ENCODE peak calls at places on chromosomes 4 and X, in ten cellular contexts. K is endothelial cell of umbilical vein; P is K562; D is posterior vena cava; G is endothelial cell; L is activated CD8-positive, alpha-beta memory T cell treated with anti-CD3 and anti-CD28 coated beads for 48 hours; T is epithelial cell of esophagus; A is HT-29; Q is NCI-H1105 treated with DMSO at 0.1 percent for 48 hours; S is upper lobe of left lung. X is an unnamed sample.

GRCh38 chrX:4263005-4263404 is 549.6 kb upstream of the PRKX start:
- DNase-seq in K (no peak), P (no peak), D (no peak), G (no peak), L (no peak), T (peak; percentile 1), A (peak; percentile 15), Q (peak; percentile 13), S (no peak), X (no peak)

GRCh38 chr4:112252234-112252633 is 20.6 kb downstream of the AP1AR start:
- DNase-seq in K (no peak), P (no peak), D (no peak), G (no peak), L (no peak), T (no peak), A (no peak), Q (no peak), S (no peak), X (no peak)

GRCh38 chrX:139049455-139049854 is 337.9 kb upstream of the FGF13 start:
- DNase-seq in K (no peak), P (no peak), D (no peak), G (no peak), L (no peak), T (peak; percentile 1), A (no peak), Q (no peak), S (no peak), X (no peak)

GRCh38 chrX:17591741-17592110 is 145.6 kb upstream of the SCML1 start:
- DNase-seq in K (peak; percentile 89), P (no peak), D (no peak), G (no peak), L (no peak), T (peak; percentile 59), A (no peak), Q (no peak), S (no peak), X (no peak)

GRCh38 chr4:108446554-108446953 is 173.8 kb upstream of the RPL34 start:
- DNase-seq in K (no peak), P (no peak), D (no peak), G (no peak), L (no peak), T (no peak), A (peak; percentile 57), Q (no peak), S (no peak), X (no peak)

GRCh38 chr4:6986067-6986780 is 56.9 kb upstream of the TADA2B start:
- DNase-seq in K (peak; percentile 73), P (peak; percentile 48), D (no peak), G (peak; percentile 29), L (peak; percentile 13), T (peak; percentile 31), A (no peak), Q (peak; percentile 17), S (peak; percentile 69), X (no peak)

GRCh38 chr4:169099775-169100180 is 89.7 kb upstream of the CBR4 start:
- DNase-seq in K (peak; percentile 42), P (no peak), D (no peak), G (no peak), L (no peak), T (no peak), A (no peak), Q (no peak), S (no peak), X (no peak)

GRCh38 chr4:99808260-99808857 is 8.3 kb upstream of the DAPP1 start:
- DNase-seq in K (peak; percentile 47), P (peak; percentile 75), D (no peak), G (peak; percentile 77), L (peak; percentile 32), T (peak; percentile 77), A (peak; percentile 77), Q (peak; percentile 1), S (peak; percentile 77), X (no peak)

GRCh38 chr4:186102931-186103330 is 1.6 kb upstream of the FAM149A start:
- DNase-seq in K (no peak), P (no peak), D (no peak), G (no peak), L (no peak), T (no peak), A (no peak), Q (no peak), S (no peak), X (no peak)

GRCh38 chr4:16125571-16126445 is 42.0 kb upstream of the PROM1 start:
- DNase-seq in K (no peak), P (no peak), D (no peak), G (no peak), L (no peak), T (no peak), A (peak; percentile 74), Q (no peak), S (no peak), X (no peak)

GRCh38 chrX:10496345-10496965 is 123.9 kb downstream of the MID1 start:
- DNase-seq in K (peak; percentile 91), P (no peak), D (no peak), G (no peak), L (no peak), T (no peak), A (no peak), Q (no peak), S (no peak), X (no peak)

GRCh38 chrX:1323315-1323714 is 13.3 kb upstream of the IL3RA start:
- DNase-seq in K (peak; percentile 72), P (peak; percentile 54), D (no peak), G (peak; percentile 7), L (peak; percentile 41), T (no peak), A (peak; percentile 61), Q (no peak), S (peak; percentile 66), X (no peak)

GRCh38 chr4:158094413-158095110 is 78.3 kb downstream of the GASK1B start:
- DNase-seq in K (peak; percentile 70), P (no peak), D (no peak), G (no peak), L (no peak), T (peak; percentile 88), A (peak; percentile 87), Q (no peak), S (no peak), X (no peak)